ENCODE peak calls at places on chromosomes 12 and 14, in seven cellular contexts. A, T, S, D, F, H and B are unnamed samples.

GRCh38 chr12:53180931-53181645 is 363 bp upstream of the CSAD start:
- DNase-seq in A (peak), T (no peak), S (peak), D (no peak), F (peak), H (no peak), B (no peak)

GRCh38 chr12:132447731-132448452 is 42.1 kb upstream of the FBRSL1 start:
- DNase-seq in A (no peak), T (no peak), S (no peak), D (no peak), F (no peak), H (no peak), B (no peak)

GRCh38 chr14:78566017-78566858 is 396.1 kb downstream of the NRXN3 start:
- DNase-seq in A (peak), T (peak), S (peak), D (no peak), F (peak), H (peak), B (peak)

GRCh38 chr14:105853089-105853906 is 326.9 kb downstream of the TMEM121 start:
- DNase-seq in A (no peak), T (peak), S (no peak), D (no peak), F (no peak), H (peak), B (no peak)

GRCh38 chr14:58133739-58134138 is 18.3 kb downstream of the ARMH4 start:
- DNase-seq in A (peak), T (no peak), S (no peak), D (no peak), F (no peak), H (no peak), B (no peak)

GRCh38 chr14:50318031-50318626 is 6.0 kb downstream of the DMAC2L start:
- DNase-seq in A (no peak), T (no peak), S (no peak), D (no peak), F (no peak), H (peak), B (peak)

GRCh38 chr14:91737619-91738018 is 5.7 kb upstream of the CATSPERB start:
- DNase-seq in A (no peak), T (no peak), S (no peak), D (no peak), F (no peak), H (no peak), B (no peak)

GRCh38 chr14:31578792-31579191 is 17.6 kb downstream of the NUBPL start:
- DNase-seq in A (no peak), T (no peak), S (no peak), D (no peak), F (no peak), H (no peak), B (no peak)

GRCh38 chr14:65750906-65751305 is 338.4 kb downstream of the FUT8 start:
- DNase-seq in A (no peak), T (no peak), S (peak), D (no peak), F (no peak), H (no peak), B (peak)

GRCh38 chr12:67810166-67810565 is 161.6 kb downstream of the DYRK2 start:
- DNase-seq in A (no peak), T (no peak), S (no peak), D (no peak), F (no peak), H (no peak), B (no peak)

GRCh38 chr14:76701981-76702380 is 59.3 kb upstream of the VASH1 start:
- DNase-seq in A (no peak), T (no peak), S (no peak), D (no peak), F (no peak), H (no peak), B (no peak)

GRCh38 chr14:102196436-102197230 is 56.9 kb downstream of the WDR20 start:
- DNase-seq in A (no peak), T (no peak), S (no peak), D (no peak), F (no peak), H (no peak), B (no peak)